ENCODE peak calls at places on chromosome 2, in ten cellular contexts. One of them, this sample, is unnamed.
A peak's percentile ranks its signal among the peaks of the same experiment; 100 is the strongest.

GRCh38 chr2:105746177-105747080 is 1.7 kb downstream of the NCK2 start:
- DNase-seq in GM06990: peak; percentile 72
- DNase-seq in H1: peak; percentile 80
- DNase-seq in MM.1S: peak; percentile 89
- DNase-seq in AG09309: no peak
- DNase-seq in CD8-positive, alpha-beta T cell: peak; percentile 78
- DNase-seq in neural progenitor cell: peak; percentile 76
- DNase-seq in ovary: peak; percentile 23
- DNase-seq in A549: no peak
- DNase-seq in lower lobe of right lung: peak; percentile 89
- DNase-seq in this sample: no peak

GRCh38 chr2:167190053-167190452 is 301.8 kb downstream of the XIRP2 start:
- DNase-seq in lower lobe of right lung: no peak
- DNase-seq in A549: no peak
- DNase-seq in neural progenitor cell: no peak
- DNase-seq in MM.1S: no peak
- DNase-seq in H1: no peak
- DNase-seq in GM06990: no peak
- DNase-seq in CD8-positive, alpha-beta T cell: no peak
- DNase-seq in ovary: no peak
- DNase-seq in AG09309: no peak
- DNase-seq in this sample: peak; percentile 46

GRCh38 chr2:11598228-11598731 is 64.4 kb downstream of the GREB1 start:
- DNase-seq in A549: no peak
- DNase-seq in CD8-positive, alpha-beta T cell: no peak
- DNase-seq in ovary: no peak
- DNase-seq in AG09309: no peak
- DNase-seq in lower lobe of right lung: no peak
- DNase-seq in neural progenitor cell: no peak
- DNase-seq in MM.1S: peak; percentile 39
- DNase-seq in GM06990: no peak
- DNase-seq in H1: no peak
- DNase-seq in this sample: no peak

GRCh38 chr2:135600915-135601314 is 69.6 kb downstream of the R3HDM1 start:
- DNase-seq in AG09309: no peak
- DNase-seq in lower lobe of right lung: no peak
- DNase-seq in H1: no peak
- DNase-seq in CD8-positive, alpha-beta T cell: no peak
- DNase-seq in neural progenitor cell: no peak
- DNase-seq in GM06990: no peak
- DNase-seq in A549: no peak
- DNase-seq in MM.1S: peak; percentile 29
- DNase-seq in ovary: no peak
- DNase-seq in this sample: peak; percentile 35

GRCh38 chr2:240292622-240293021 is 142.8 kb upstream of the GPC1 start:
- DNase-seq in A549: no peak
- DNase-seq in CD8-positive, alpha-beta T cell: no peak
- DNase-seq in AG09309: no peak
- DNase-seq in GM06990: no peak
- DNase-seq in lower lobe of right lung: no peak
- DNase-seq in neural progenitor cell: no peak
- DNase-seq in ovary: no peak
- DNase-seq in MM.1S: no peak
- DNase-seq in H1: no peak
- DNase-seq in this sample: no peak

GRCh38 chr2:211766689-211767088 is 771.9 kb downstream of the ERBB4 start:
- DNase-seq in H1: peak; percentile 48
- DNase-seq in neural progenitor cell: no peak
- DNase-seq in lower lobe of right lung: peak; percentile 59
- DNase-seq in A549: no peak
- DNase-seq in ovary: no peak
- DNase-seq in GM06990: no peak
- DNase-seq in AG09309: no peak
- DNase-seq in CD8-positive, alpha-beta T cell: no peak
- DNase-seq in MM.1S: no peak
- DNase-seq in this sample: no peak

GRCh38 chr2:109210431-109211200 is 81.6 kb downstream of the SH3RF3 start:
- DNase-seq in AG09309: no peak
- DNase-seq in MM.1S: no peak
- DNase-seq in ovary: no peak
- DNase-seq in A549: no peak
- DNase-seq in CD8-positive, alpha-beta T cell: no peak
- DNase-seq in GM06990: no peak
- DNase-seq in neural progenitor cell: no peak
- DNase-seq in lower lobe of right lung: no peak
- DNase-seq in H1: no peak
- DNase-seq in this sample: peak; percentile 41

GRCh38 chr2:36497570-36498163 is 100.3 kb downstream of the FEZ2 start:
- DNase-seq in neural progenitor cell: no peak
- DNase-seq in GM06990: no peak
- DNase-seq in A549: no peak
- DNase-seq in CD8-positive, alpha-beta T cell: no peak
- DNase-seq in H1: no peak
- DNase-seq in MM.1S: no peak
- DNase-seq in lower lobe of right lung: no peak
- DNase-seq in AG09309: no peak
- DNase-seq in ovary: no peak
- DNase-seq in this sample: peak; percentile 59

GRCh38 chr2:33477473-33478468 is 1.3 kb downstream of the RASGRP3 start:
- DNase-seq in CD8-positive, alpha-beta T cell: no peak
- DNase-seq in A549: no peak
- DNase-seq in MM.1S: peak; percentile 81
- DNase-seq in ovary: no peak
- DNase-seq in lower lobe of right lung: peak; percentile 64
- DNase-seq in neural progenitor cell: peak; percentile 68
- DNase-seq in GM06990: no peak
- DNase-seq in AG09309: no peak
- DNase-seq in H1: no peak
- DNase-seq in this sample: no peak

GRCh38 chr2:72744049-72744448 is 81.8 kb downstream of the EXOC6B start:
- DNase-seq in neural progenitor cell: no peak
- DNase-seq in MM.1S: no peak
- DNase-seq in CD8-positive, alpha-beta T cell: no peak
- DNase-seq in A549: no peak
- DNase-seq in GM06990: no peak
- DNase-seq in AG09309: peak; percentile 14
- DNase-seq in H1: no peak
- DNase-seq in ovary: no peak
- DNase-seq in lower lobe of right lung: no peak
- DNase-seq in this sample: peak; percentile 72

GRCh38 chr2:100821255-100821912 is 1.4 kb downstream of the NPAS2 start:
- DNase-seq in lower lobe of right lung: no peak
- DNase-seq in ovary: no peak
- DNase-seq in AG09309: no peak
- DNase-seq in MM.1S: no peak
- DNase-seq in H1: no peak
- DNase-seq in CD8-positive, alpha-beta T cell: no peak
- DNase-seq in neural progenitor cell: peak; percentile 29
- DNase-seq in GM06990: no peak
- DNase-seq in A549: no peak
- DNase-seq in this sample: peak; percentile 47

GRCh38 chr2:19299032-19299431 is 59.4 kb downstream of the OSR1 start:
- DNase-seq in neural progenitor cell: no peak
- DNase-seq in ovary: no peak
- DNase-seq in AG09309: no peak
- DNase-seq in GM06990: no peak
- DNase-seq in A549: no peak
- DNase-seq in MM.1S: no peak
- DNase-seq in CD8-positive, alpha-beta T cell: no peak
- DNase-seq in lower lobe of right lung: no peak
- DNase-seq in H1: no peak
- DNase-seq in this sample: peak; percentile 87

GRCh38 chr2:98269274-98269673 is 77.0 kb upstream of the CNGA3 start:
- DNase-seq in lower lobe of right lung: no peak
- DNase-seq in neural progenitor cell: peak; percentile 66
- DNase-seq in MM.1S: peak; percentile 50
- DNase-seq in H1: no peak
- DNase-seq in CD8-positive, alpha-beta T cell: no peak
- DNase-seq in A549: peak; percentile 44
- DNase-seq in ovary: no peak
- DNase-seq in GM06990: no peak
- DNase-seq in AG09309: peak; percentile 31
- DNase-seq in this sample: peak; percentile 81

GRCh38 chr2:206353685-206354084 is 79.2 kb downstream of the ZDBF2 start:
- DNase-seq in MM.1S: peak; percentile 55
- DNase-seq in lower lobe of right lung: no peak
- DNase-seq in AG09309: no peak
- DNase-seq in CD8-positive, alpha-beta T cell: no peak
- DNase-seq in GM06990: peak; percentile 26
- DNase-seq in neural progenitor cell: no peak
- DNase-seq in H1: no peak
- DNase-seq in ovary: no peak
- DNase-seq in A549: no peak
- DNase-seq in this sample: peak; percentile 7

GRCh38 chr2:197140045-197140444 is 170.5 kb downstream of the ANKRD44 start:
- DNase-seq in MM.1S: no peak
- DNase-seq in ovary: no peak
- DNase-seq in A549: no peak
- DNase-seq in CD8-positive, alpha-beta T cell: no peak
- DNase-seq in lower lobe of right lung: no peak
- DNase-seq in neural progenitor cell: no peak
- DNase-seq in H1: no peak
- DNase-seq in GM06990: no peak
- DNase-seq in AG09309: no peak
- DNase-seq in this sample: no peak

GRCh38 chr2:197144183-197144582 is 166.4 kb downstream of the ANKRD44 start:
- DNase-seq in H1: no peak
- DNase-seq in ovary: no peak
- DNase-seq in neural progenitor cell: no peak
- DNase-seq in CD8-positive, alpha-beta T cell: no peak
- DNase-seq in GM06990: no peak
- DNase-seq in MM.1S: no peak
- DNase-seq in AG09309: no peak
- DNase-seq in A549: no peak
- DNase-seq in lower lobe of right lung: no peak
- DNase-seq in this sample: no peak

GRCh38 chr2:197145471-197146056 is 165.0 kb downstream of the ANKRD44 start:
- DNase-seq in GM06990: peak; percentile 63
- DNase-seq in AG09309: no peak
- DNase-seq in CD8-positive, alpha-beta T cell: no peak
- DNase-seq in lower lobe of right lung: no peak
- DNase-seq in ovary: no peak
- DNase-seq in MM.1S: no peak
- DNase-seq in neural progenitor cell: no peak
- DNase-seq in A549: no peak
- DNase-seq in H1: no peak
- DNase-seq in this sample: no peak

GRCh38 chr2:197141669-197142068 is 168.9 kb downstream of the ANKRD44 start:
- DNase-seq in ovary: no peak
- DNase-seq in lower lobe of right lung: no peak
- DNase-seq in AG09309: no peak
- DNase-seq in MM.1S: no peak
- DNase-seq in H1: no peak
- DNase-seq in GM06990: no peak
- DNase-seq in neural progenitor cell: no peak
- DNase-seq in A549: no peak
- DNase-seq in CD8-positive, alpha-beta T cell: no peak
- DNase-seq in this sample: no peak

GRCh38 chr2:197142074-197142473 is 168.5 kb downstream of the ANKRD44 start:
- DNase-seq in neural progenitor cell: no peak
- DNase-seq in GM06990: no peak
- DNase-seq in A549: no peak
- DNase-seq in CD8-positive, alpha-beta T cell: no peak
- DNase-seq in H1: no peak
- DNase-seq in MM.1S: no peak
- DNase-seq in ovary: no peak
- DNase-seq in AG09309: no peak
- DNase-seq in lower lobe of right lung: no peak
- DNase-seq in this sample: no peak
- H3K4me3 ChIP-seq in neural progenitor cell: no peak overlapping the region
- H3K4me3 ChIP-seq in GM06990: no peak overlapping the region
- H3K4me3 ChIP-seq in A549: no peak overlapping the region
- H3K4me3 ChIP-seq in CD8-positive, alpha-beta T cell: no peak overlapping the region
- H3K4me3 ChIP-seq in H1: no peak overlapping the region
- H3K4me3 ChIP-seq in MM.1S: no peak overlapping the region
- H3K4me3 ChIP-seq in ovary: no peak overlapping the region
- H3K4me3 ChIP-seq in AG09309: no peak overlapping the region
- H3K4me3 ChIP-seq in lower lobe of right lung: no peak overlapping the region
- H3K4me3 ChIP-seq in this sample: no peak overlapping the region

GRCh38 chr2:160156084-160156483 is 44.0 kb downstream of the ITGB6 start:
- DNase-seq in AG09309: no peak
- DNase-seq in MM.1S: no peak
- DNase-seq in neural progenitor cell: peak; percentile 11
- DNase-seq in H1: no peak
- DNase-seq in GM06990: no peak
- DNase-seq in A549: peak; percentile 5
- DNase-seq in CD8-positive, alpha-beta T cell: no peak
- DNase-seq in ovary: no peak
- DNase-seq in lower lobe of right lung: no peak
- DNase-seq in this sample: no peak
- TF ChIP-seq CTCF in AG09309: no peak
- TF ChIP-seq CTCF in MM.1S: no peak
- TF ChIP-seq CTCF in neural progenitor cell: peak; percentile 20
- TF ChIP-seq CTCF in H1: peak; percentile 37
- TF ChIP-seq CTCF in GM06990: no peak
- TF ChIP-seq CTCF in A549: peak; percentile 21
- TF ChIP-seq CTCF in CD8-positive, alpha-beta T cell: no peak
- TF ChIP-seq CTCF in ovary: no peak
- TF ChIP-seq CTCF in lower lobe of right lung: no peak
- TF ChIP-seq CTCF in this sample: no peak

DNA sequence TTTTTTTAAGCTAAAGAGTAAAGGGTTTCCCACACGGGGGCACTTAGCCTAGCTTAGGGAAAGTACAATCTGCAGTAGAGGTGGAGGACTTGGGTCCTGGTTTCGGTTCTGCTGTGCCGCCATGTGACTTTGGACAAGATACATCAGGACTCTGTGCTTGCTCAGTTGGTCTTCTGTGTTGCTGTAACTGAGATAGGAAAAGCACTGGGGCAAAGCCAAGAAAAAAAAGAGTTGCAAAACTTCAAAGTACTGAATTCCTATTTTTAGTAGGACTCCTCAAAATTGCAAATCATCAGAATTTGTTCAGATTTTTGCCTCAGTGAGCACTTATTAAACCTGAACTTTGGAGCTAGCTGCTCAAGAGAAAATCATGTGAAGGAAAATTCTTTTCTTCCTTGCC is 96.3 kb upstream of the STON1 start:
- DNase-seq in ovary: peak; percentile 57
- DNase-seq in lower lobe of right lung: peak; percentile 58
- DNase-seq in CD8-positive, alpha-beta T cell: no peak
- DNase-seq in GM06990: no peak
- DNase-seq in H1: no peak
- DNase-seq in neural progenitor cell: no peak
- DNase-seq in A549: no peak
- DNase-seq in AG09309: no peak
- DNase-seq in MM.1S: no peak
- DNase-seq in this sample: peak; percentile 60
- H3K4me3 ChIP-seq in ovary: no peak overlapping the region
- H3K4me3 ChIP-seq in lower lobe of right lung: no peak overlapping the region
- H3K4me3 ChIP-seq in CD8-positive, alpha-beta T cell: no peak overlapping the region
- H3K4me3 ChIP-seq in GM06990: no peak overlapping the region
- H3K4me3 ChIP-seq in H1: no peak overlapping the region
- H3K4me3 ChIP-seq in neural progenitor cell: no peak overlapping the region
- H3K4me3 ChIP-seq in A549: no peak overlapping the region
- H3K4me3 ChIP-seq in AG09309: no peak overlapping the region
- H3K4me3 ChIP-seq in MM.1S: no peak overlapping the region
- H3K4me3 ChIP-seq in this sample: no peak overlapping the region

DNA sequence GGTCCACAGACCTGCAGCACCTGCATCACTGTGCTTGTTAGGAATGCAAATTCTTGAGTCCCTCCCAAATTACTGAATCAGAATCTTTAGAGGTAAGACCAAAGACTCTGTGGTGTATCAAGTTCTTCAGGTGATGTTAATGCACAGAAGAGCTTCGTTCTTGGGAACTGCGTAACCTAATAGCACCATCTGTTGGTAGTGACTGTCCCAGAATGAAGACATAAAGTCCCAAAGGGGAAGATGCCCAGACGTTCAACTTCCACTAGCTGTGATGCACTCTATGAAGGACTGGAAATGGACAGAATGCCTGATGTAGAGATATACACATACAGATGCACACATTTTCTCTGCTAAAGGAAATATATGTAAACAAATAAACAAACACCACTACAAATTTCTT is 576.0 kb downstream of the LRP1B start:
- DNase-seq in ovary: no peak
- DNase-seq in neural progenitor cell: peak; percentile 63
- DNase-seq in AG09309: no peak
- DNase-seq in H1: no peak
- DNase-seq in GM06990: no peak
- DNase-seq in MM.1S: peak; percentile 26
- DNase-seq in lower lobe of right lung: no peak
- DNase-seq in CD8-positive, alpha-beta T cell: no peak
- DNase-seq in A549: peak; percentile 0
- DNase-seq in this sample: peak; percentile 75
- TF ChIP-seq CTCF in ovary: no peak
- TF ChIP-seq CTCF in neural progenitor cell: peak; percentile 68
- TF ChIP-seq CTCF in AG09309: peak; percentile 44
- TF ChIP-seq CTCF in H1: peak; percentile 42
- TF ChIP-seq CTCF in GM06990: peak; percentile 61
- TF ChIP-seq CTCF in MM.1S: peak; percentile 37
- TF ChIP-seq CTCF in lower lobe of right lung: no peak
- TF ChIP-seq CTCF in CD8-positive, alpha-beta T cell: no peak
- TF ChIP-seq CTCF in A549: peak; percentile 67
- TF ChIP-seq CTCF in this sample: peak; percentile 77

This sample was measured in choroid plexus epithelial cell.